ENCODE peak calls at places on chromosome 5, in five cellular contexts. R, T, E, S and C are unnamed samples.

GRCh38 chr5:61333351-61334223 is 1.5 kb downstream of the ZSWIM6 start:
- DNase-seq in S (peak), T (peak), E (peak), R (peak), C (no peak)

GRCh38 chr5:62969409-62970120 is 390.9 kb downstream of the LRRC70 start:
- DNase-seq in S (no peak), T (no peak), E (no peak), R (no peak), C (no peak)

GRCh38 chr5:39448504-39449128 is 23.8 kb upstream of the DAB2 start:
- DNase-seq in S (peak), E (no peak), R (peak), T (no peak), C (no peak)

GRCh38 chr5:65024681-65025080 is 256.0 kb downstream of the CWC27 start:
- DNase-seq in R (no peak), E (no peak), T (no peak), S (no peak), C (no peak)

GRCh38 chr5:20610650-20611049 is 622.6 kb upstream of the CDH18 start:
- DNase-seq in T (no peak), E (no peak), S (no peak), R (no peak), C (no peak)

GRCh38 chr5:146466521-146467349 is 19.6 kb downstream of the TCERG1 start:
- DNase-seq in T (peak), R (peak), S (no peak), E (no peak), C (no peak)

GRCh38 chr5:55324815-55325418 is 17.1 kb downstream of the MTREX start:
- DNase-seq in R (peak), T (peak), S (no peak), E (no peak), C (no peak)

GRCh38 chr5:95850391-95850894 is 27.9 kb upstream of the GLRX start:
- DNase-seq in T (no peak), R (no peak), E (no peak), S (no peak), C (no peak)

GRCh38 chr5:80466669-80467485 is 21.0 kb upstream of the FAM151B start:
- DNase-seq in S (no peak), T (peak), R (no peak), E (no peak), C (no peak)

GRCh38 chr5:179294891-179295777 is 50.1 kb downstream of the ADAMTS2 start:
- DNase-seq in S (no peak), E (no peak), R (no peak), T (no peak), C (no peak)

GRCh38 chr5:73729329-73729728 is 103.3 kb downstream of the ARHGEF28 start:
- DNase-seq in R (no peak), T (no peak), E (no peak), S (no peak), C (no peak)

GRCh38 chr5:1660511-1660910 is 136.8 kb upstream of the LPCAT1 start:
- DNase-seq in T (no peak), R (no peak), E (no peak), S (no peak), C (no peak)

GRCh38 chr5:167245871-167246270 is 1045.6 kb upstream of the WWC1 start:
- DNase-seq in S (no peak), T (peak), R (peak), E (no peak), C (no peak)

GRCh38 chr5:118791986-118792734 is 196.2 kb downstream of the DTWD2 start:
- DNase-seq in R (peak), S (no peak), E (no peak), T (peak), C (no peak)

GRCh38 chr5:56816546-56817081 is 1.3 kb downstream of the MAP3K1 start:
- DNase-seq in T (peak), R (peak), E (peak), S (peak), C (peak)

GRCh38 chr5:133192716-133193115 is 140.9 kb downstream of the HSPA4 start:
- DNase-seq in E (no peak), T (no peak), S (no peak), R (no peak), C (no peak)

GRCh38 chr5:54470191-54470590 is 14.7 kb downstream of the HSPB3 start:
- DNase-seq in T (no peak), E (no peak), S (no peak), R (no peak), C (no peak)

DNA sequence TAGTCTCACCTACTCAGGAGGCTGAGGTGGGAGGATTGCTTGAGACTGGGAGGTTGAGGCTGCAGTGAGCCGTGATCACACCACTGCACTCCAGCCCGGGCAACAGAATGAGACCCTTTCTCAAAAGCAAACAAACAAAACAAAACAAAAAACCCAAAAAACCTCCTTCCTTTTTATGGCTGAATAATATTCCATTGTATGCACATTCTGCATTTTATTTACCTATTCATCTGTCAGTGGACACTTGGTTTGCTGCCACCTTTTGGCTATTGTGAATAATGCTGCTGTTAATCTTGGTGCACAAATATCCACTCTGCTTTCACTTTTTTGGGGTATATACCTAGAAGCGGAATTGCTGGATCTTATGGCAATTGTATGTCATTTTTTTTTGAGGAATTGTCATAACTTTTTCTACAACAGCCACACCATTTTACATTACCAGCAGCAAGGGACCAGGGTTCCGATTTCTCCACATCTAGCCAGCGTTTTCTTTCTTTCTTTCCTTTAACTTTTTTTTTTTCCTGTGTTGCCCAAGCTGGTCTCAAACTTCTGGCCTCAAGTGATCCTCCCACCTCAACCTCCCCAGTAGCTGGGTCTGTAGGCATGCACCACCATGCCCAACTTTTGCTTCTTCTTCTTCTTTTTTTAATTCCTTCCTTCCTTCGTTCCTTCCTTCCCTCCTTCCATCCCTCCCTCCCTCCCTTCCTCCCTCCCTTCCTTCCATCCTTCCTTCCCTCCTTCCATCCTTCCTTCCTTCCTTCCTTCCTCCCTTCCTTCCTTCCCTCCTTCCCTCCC is 30.6 kb downstream of the NKX2-5 start:
- DNase-seq in T (no peak), S (no peak), R (peak), E (no peak), C (no peak)
- TF ChIP-seq CTCF in T (peak), S (peak), R (peak), E (peak), C (peak)

GRCh38 chr5:114316167-114316566 is 45.7 kb upstream of the KCNN2 start:
- DNase-seq in T (no peak), S (no peak), E (no peak), R (peak), C (no peak)
- TF ChIP-seq CTCF in T (no peak), S (no peak), E (no peak), R (peak), C (no peak)

DNA sequence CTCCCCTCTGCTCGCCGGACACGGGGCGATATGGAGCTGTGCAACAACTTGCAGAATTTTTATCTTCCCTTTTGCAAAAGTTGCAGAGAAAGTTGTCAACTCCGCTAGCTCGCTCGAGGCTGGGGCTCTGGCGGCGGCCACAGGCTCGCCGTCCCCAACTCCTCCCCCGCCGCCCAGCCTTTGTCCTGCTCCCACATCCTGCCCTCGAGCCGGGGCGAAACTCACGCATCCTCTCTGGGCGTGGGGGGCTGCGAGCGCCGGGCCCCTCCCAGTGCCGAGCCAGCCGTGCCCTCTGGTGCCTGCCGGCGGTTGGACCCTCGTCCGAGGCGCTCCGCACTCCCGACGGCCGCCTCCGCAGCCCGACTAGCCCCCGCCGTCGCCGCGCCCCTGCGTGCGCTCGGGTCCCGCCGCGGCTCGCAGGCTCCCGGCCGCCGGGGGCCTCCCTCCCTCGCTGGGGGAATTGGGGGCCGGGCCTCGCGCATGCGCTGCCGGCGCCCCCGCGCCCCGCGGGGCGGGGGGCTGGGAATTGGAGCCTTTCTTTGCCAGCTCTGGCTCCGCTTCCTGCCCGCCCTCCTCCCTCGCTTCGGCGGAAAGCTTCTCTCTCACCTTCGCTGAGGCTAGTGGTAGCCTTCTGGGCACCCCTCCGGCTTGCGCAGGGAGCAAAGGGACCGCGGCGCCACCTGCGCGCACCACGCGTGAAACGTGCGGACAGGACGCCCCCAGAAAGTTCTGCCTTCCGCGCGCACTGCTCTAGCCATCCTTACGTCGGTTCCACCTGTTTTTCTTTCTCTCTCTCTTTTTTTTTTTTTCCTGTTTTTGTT is at the start of gene CCNJL:
- DNase-seq in T (peak), R (peak), S (peak), E (peak), C (peak)
- TF ChIP-seq CTCF in T (no peak), R (no peak), S (no peak), E (no peak), C (no peak)

GRCh38 chr5:93062548-93062947 is 518.5 kb downstream of the NR2F1-AS1 start:
- DNase-seq in R (peak), S (no peak), T (peak), E (no peak), C (no peak)
- TF ChIP-seq CTCF in R (peak), S (no peak), T (no peak), E (no peak), C (no peak)

GRCh38 chr5:155079698-155080097 is 66.1 kb downstream of the KIF4B start:
- DNase-seq in T (no peak), E (no peak), R (no peak), S (no peak), C (no peak)

GRCh38 chr5:155081618-155082017 is 68.1 kb downstream of the KIF4B start:
- DNase-seq in T (no peak), S (no peak), R (no peak), E (no peak), C (no peak)

GRCh38 chr5:155085282-155085990 is 71.9 kb downstream of the KIF4B start:
- DNase-seq in R (no peak), E (no peak), S (no peak), T (peak), C (peak)

GRCh38 chr5:155080721-155081120 is 67.2 kb downstream of the KIF4B start:
- DNase-seq in S (no peak), T (no peak), R (no peak), E (no peak), C (no peak)

GRCh38 chr5:155082401-155082800 is 68.8 kb downstream of the KIF4B start:
- DNase-seq in T (peak), E (no peak), S (no peak), R (no peak), C (no peak)
- TF ChIP-seq CTCF in T (no peak), E (no peak), S (no peak), R (no peak), C (no peak)

DNA sequence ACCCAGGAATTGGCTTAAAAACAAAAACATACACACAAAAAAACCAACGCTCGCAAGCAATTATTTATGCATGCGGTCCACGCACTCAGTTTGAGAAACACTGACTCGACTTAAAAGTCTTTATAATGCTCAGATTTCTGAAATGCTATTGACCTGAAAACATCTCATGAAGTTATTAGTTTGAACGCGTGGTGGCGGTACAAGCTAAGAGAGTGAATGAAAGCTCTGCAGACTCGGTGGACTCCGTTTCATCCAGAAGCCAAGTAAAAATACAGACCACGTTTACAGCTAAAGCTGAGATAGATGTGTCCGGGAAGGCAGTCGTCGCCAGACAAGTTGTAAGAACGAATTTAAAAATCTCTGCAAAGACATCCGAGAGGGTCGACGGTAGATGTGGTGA is at the start of gene PCDHB6:
- DNase-seq in R (peak), S (no peak), E (no peak), T (peak), C (no peak)
- TF ChIP-seq CTCF in R (peak), S (no peak), E (peak), T (peak), C (no peak)

DNA sequence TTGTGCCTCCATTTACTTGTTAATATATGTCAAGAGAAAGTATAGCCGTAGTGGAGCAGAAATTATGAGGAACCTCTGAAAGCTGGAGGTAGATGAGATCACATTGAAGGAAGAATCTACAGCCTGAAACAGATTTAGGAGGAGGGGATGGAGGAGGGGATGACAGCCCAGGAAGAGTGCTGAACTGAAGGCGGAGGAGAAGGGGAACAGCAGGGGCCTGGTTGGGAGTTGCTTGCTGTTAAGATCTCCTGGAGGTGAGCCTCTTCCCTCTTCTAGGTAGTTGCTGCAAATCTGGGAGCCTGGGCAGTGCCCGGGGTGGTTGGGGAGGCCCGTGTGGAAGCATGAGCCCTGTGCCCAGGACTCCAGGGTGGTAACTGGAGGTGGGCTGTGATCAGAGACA is 111.8 kb upstream of the SEMA6A start:
- DNase-seq in T (no peak), S (no peak), E (no peak), R (peak), C (no peak)
- TF ChIP-seq CTCF in T (no peak), S (no peak), E (no peak), R (no peak), C (no peak)

GRCh38 chr5:76210946-76211345 is 127.8 kb downstream of the SV2C start:
- DNase-seq in T (no peak), R (no peak), S (peak), E (no peak), C (no peak)

GRCh38 chr5:76204713-76205112 is 121.5 kb downstream of the SV2C start:
- DNase-seq in R (peak), T (peak), E (no peak), S (peak), C (no peak)

GRCh38 chr5:76207122-76207521 is 123.9 kb downstream of the SV2C start:
- DNase-seq in R (no peak), E (no peak), T (no peak), S (no peak), C (no peak)

GRCh38 chr5:76204191-76204590 is 121.0 kb downstream of the SV2C start:
- DNase-seq in E (no peak), S (no peak), R (no peak), T (no peak), C (no peak)

DNA sequence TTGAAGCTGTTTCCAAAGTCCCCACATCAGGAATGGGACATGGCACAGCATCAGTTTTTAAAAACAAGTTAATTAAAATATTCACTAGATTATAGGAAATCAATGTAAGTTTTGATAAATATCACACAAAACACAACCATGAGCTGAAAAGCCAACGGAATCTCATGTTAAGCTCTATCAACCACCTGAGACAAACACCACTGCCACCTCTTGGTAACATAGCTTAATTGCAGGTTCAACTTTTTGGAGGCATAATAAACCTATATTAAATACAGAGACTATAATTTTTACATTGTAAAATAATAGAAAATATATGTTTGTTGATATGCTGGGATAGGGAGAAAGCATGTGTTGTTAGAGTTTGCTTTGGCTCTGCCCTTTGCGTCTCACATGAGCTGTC is 126.1 kb downstream of the SV2C start:
- DNase-seq in S (no peak), E (no peak), T (no peak), R (peak), C (no peak)
- TF ChIP-seq CTCF in S (no peak), E (no peak), T (no peak), R (peak), C (no peak)

GRCh38 chr5:601771-602465 is 10.2 kb upstream of the CEP72 start:
- DNase-seq in T (no peak), R (no peak), S (no peak), E (no peak), C (peak)

GRCh38 chr5:600551-601541 is 11.3 kb upstream of the CEP72 start:
- DNase-seq in R (no peak), S (peak), E (no peak), T (no peak), C (no peak)

GRCh38 chr5:604391-604831 is 7.7 kb upstream of the CEP72 start:
- DNase-seq in S (no peak), T (no peak), E (no peak), R (no peak), C (no peak)

GRCh38 chr5:603081-603998 is 8.8 kb upstream of the CEP72 start:
- DNase-seq in R (no peak), T (no peak), E (no peak), S (no peak), C (peak)

DNA sequence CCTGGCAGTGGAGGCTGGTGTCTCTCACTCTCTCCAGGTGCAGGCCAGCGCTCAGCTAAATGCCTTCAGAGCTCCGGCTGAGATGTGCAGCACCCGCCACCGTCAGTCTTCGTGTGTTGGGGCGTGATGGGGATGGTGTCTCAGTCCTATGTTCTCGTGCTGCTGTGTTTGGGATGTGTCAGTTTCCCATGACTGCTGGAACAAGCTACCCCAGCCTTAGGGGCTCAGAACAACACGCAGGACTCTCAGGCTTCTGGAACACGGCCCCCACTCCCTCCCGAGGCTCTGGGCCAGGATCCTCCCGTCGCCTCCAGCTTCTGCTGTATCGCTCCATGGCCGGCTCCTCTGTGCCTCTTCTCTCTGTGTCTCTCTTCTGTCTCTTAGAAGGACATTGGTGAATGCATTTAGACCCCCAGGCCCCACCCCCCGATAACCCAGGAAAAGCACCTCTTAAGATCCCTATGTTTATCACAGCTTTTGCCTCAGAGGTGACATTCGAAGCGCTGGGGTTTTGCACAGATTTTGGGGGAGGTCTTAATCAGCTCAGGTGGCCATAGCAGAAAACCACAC is 9.6 kb upstream of the CEP72 start:
- DNase-seq in S (no peak), E (no peak), T (no peak), R (no peak), C (peak)
- TF ChIP-seq CTCF in S (no peak), E (no peak), T (no peak), R (no peak), C (no peak)